ENCODE peak calls at places on chromosome 13, in seven cellular contexts. One of them, this sample, is unnamed. For H3K36me3, the result is how much of the 10 kb centered on the place peaks cover.

GRCh38 chr13:21670006-21670882 is 629 bp upstream of the FGF9 start:
- DNase-seq in fibroblast of lung: peak
- DNase-seq in body of pancreas: peak
- DNase-seq in Peyer's patch: peak
- DNase-seq in ovary: peak
- DNase-seq in CD8-positive, alpha-beta T cell: peak
- DNase-seq in neural progenitor cell: peak
- DNase-seq in this sample: peak

GRCh38 chr13:30240608-30241007 is 66.7 kb downstream of the KATNAL1 start:
- DNase-seq in body of pancreas: no peak
- DNase-seq in neural progenitor cell: no peak
- DNase-seq in fibroblast of lung: no peak
- DNase-seq in ovary: no peak
- DNase-seq in CD8-positive, alpha-beta T cell: no peak
- DNase-seq in Peyer's patch: no peak
- DNase-seq in this sample: no peak

GRCh38 chr13:36143768-36144167 is 12.6 kb upstream of the DCLK1 start:
- DNase-seq in CD8-positive, alpha-beta T cell: no peak
- DNase-seq in Peyer's patch: no peak
- DNase-seq in neural progenitor cell: no peak
- DNase-seq in ovary: no peak
- DNase-seq in body of pancreas: no peak
- DNase-seq in fibroblast of lung: no peak
- DNase-seq in this sample: no peak

GRCh38 chr13:96898212-96898611 is 96.1 kb downstream of the OXGR1 start:
- DNase-seq in body of pancreas: no peak
- DNase-seq in fibroblast of lung: no peak
- DNase-seq in CD8-positive, alpha-beta T cell: no peak
- DNase-seq in neural progenitor cell: no peak
- DNase-seq in ovary: no peak
- DNase-seq in Peyer's patch: no peak
- DNase-seq in this sample: no peak

GRCh38 chr13:57633141-57633949 is 1.8 kb downstream of the PCDH17 start:
- DNase-seq in neural progenitor cell: peak
- DNase-seq in body of pancreas: peak
- DNase-seq in Peyer's patch: peak
- DNase-seq in CD8-positive, alpha-beta T cell: no peak
- DNase-seq in fibroblast of lung: peak
- DNase-seq in ovary: no peak
- DNase-seq in this sample: no peak

GRCh38 chr13:33284916-33285315 is 639 bp downstream of the STARD13 start:
- DNase-seq in body of pancreas: no peak
- DNase-seq in neural progenitor cell: no peak
- DNase-seq in fibroblast of lung: no peak
- DNase-seq in Peyer's patch: no peak
- DNase-seq in CD8-positive, alpha-beta T cell: no peak
- DNase-seq in ovary: no peak
- DNase-seq in this sample: no peak

GRCh38 chr13:71866173-71867091 is 572 bp downstream of the DACH1 start:
- DNase-seq in Peyer's patch: peak
- DNase-seq in CD8-positive, alpha-beta T cell: no peak
- DNase-seq in body of pancreas: peak
- DNase-seq in ovary: no peak
- DNase-seq in neural progenitor cell: peak
- DNase-seq in fibroblast of lung: peak
- DNase-seq in this sample: peak

GRCh38 chr13:104809483-104809882 is 1726.0 kb downstream of the EFNB2 start:
- DNase-seq in CD8-positive, alpha-beta T cell: no peak
- DNase-seq in Peyer's patch: no peak
- DNase-seq in neural progenitor cell: no peak
- DNase-seq in fibroblast of lung: peak
- DNase-seq in body of pancreas: no peak
- DNase-seq in ovary: no peak
- DNase-seq in this sample: no peak

GRCh38 chr13:28574617-28575142 is 79.8 kb upstream of the FLT1 start:
- DNase-seq in CD8-positive, alpha-beta T cell: no peak
- DNase-seq in neural progenitor cell: no peak
- DNase-seq in Peyer's patch: peak
- DNase-seq in body of pancreas: peak
- DNase-seq in ovary: no peak
- DNase-seq in fibroblast of lung: peak
- DNase-seq in this sample: no peak

GRCh38 chr13:43744630-43745029 is 42.1 kb downstream of the ENOX1 start:
- DNase-seq in body of pancreas: no peak
- DNase-seq in Peyer's patch: no peak
- DNase-seq in fibroblast of lung: peak
- DNase-seq in ovary: no peak
- DNase-seq in neural progenitor cell: no peak
- DNase-seq in CD8-positive, alpha-beta T cell: no peak
- DNase-seq in this sample: no peak

GRCh38 chr13:74287672-74288169 is 153.5 kb upstream of the KLF12 start:
- DNase-seq in body of pancreas: peak
- DNase-seq in neural progenitor cell: peak
- DNase-seq in CD8-positive, alpha-beta T cell: peak
- DNase-seq in ovary: peak
- DNase-seq in Peyer's patch: peak
- DNase-seq in fibroblast of lung: peak
- DNase-seq in this sample: no peak

GRCh38 chr13:71522976-71523517 is 344.0 kb downstream of the DACH1 start:
- DNase-seq in body of pancreas: no peak
- DNase-seq in fibroblast of lung: no peak
- DNase-seq in Peyer's patch: no peak
- DNase-seq in ovary: no peak
- DNase-seq in CD8-positive, alpha-beta T cell: no peak
- DNase-seq in neural progenitor cell: no peak
- DNase-seq in this sample: no peak

GRCh38 chr13:114118086-114118762 is 14.2 kb downstream of the RASA3 start:
- DNase-seq in fibroblast of lung: no peak
- DNase-seq in CD8-positive, alpha-beta T cell: no peak
- DNase-seq in ovary: no peak
- DNase-seq in Peyer's patch: no peak
- DNase-seq in neural progenitor cell: no peak
- DNase-seq in body of pancreas: no peak
- DNase-seq in this sample: no peak

GRCh38 chr13:40777166-40777956 is 6.4 kb upstream of the MRPS31 start:
- DNase-seq in CD8-positive, alpha-beta T cell: peak
- DNase-seq in body of pancreas: peak
- DNase-seq in fibroblast of lung: peak
- DNase-seq in ovary: no peak
- DNase-seq in neural progenitor cell: peak
- DNase-seq in Peyer's patch: peak
- DNase-seq in this sample: peak

GRCh38 chr13:97385854-97386253 is 48.1 kb upstream of the RAP2A start:
- DNase-seq in ovary: no peak
- DNase-seq in fibroblast of lung: no peak
- DNase-seq in CD8-positive, alpha-beta T cell: no peak
- DNase-seq in body of pancreas: no peak
- DNase-seq in neural progenitor cell: no peak
- DNase-seq in Peyer's patch: no peak
- DNase-seq in this sample: no peak

GRCh38 chr13:77786888-77787287 is 89.4 kb downstream of the SLAIN1 start:
- DNase-seq in Peyer's patch: no peak
- DNase-seq in CD8-positive, alpha-beta T cell: no peak
- DNase-seq in neural progenitor cell: no peak
- DNase-seq in ovary: no peak
- DNase-seq in fibroblast of lung: peak
- DNase-seq in body of pancreas: no peak
- DNase-seq in this sample: no peak

GRCh38 chr13:53901593-53901992 is 873.0 kb downstream of the OLFM4 start:
- DNase-seq in fibroblast of lung: no peak
- DNase-seq in neural progenitor cell: no peak
- DNase-seq in ovary: no peak
- DNase-seq in body of pancreas: no peak
- DNase-seq in Peyer's patch: no peak
- DNase-seq in CD8-positive, alpha-beta T cell: no peak
- DNase-seq in this sample: no peak

GRCh38 chr13:50358221-50358620 is 343.0 kb downstream of the KCNRG start:
- DNase-seq in ovary: no peak
- DNase-seq in CD8-positive, alpha-beta T cell: no peak
- DNase-seq in Peyer's patch: no peak
- DNase-seq in neural progenitor cell: no peak
- DNase-seq in body of pancreas: peak
- DNase-seq in fibroblast of lung: peak
- DNase-seq in this sample: no peak

GRCh38 chr13:45516757-45517156 is 52.0 kb downstream of the COG3 start:
- DNase-seq in ovary: no peak
- DNase-seq in fibroblast of lung: no peak
- DNase-seq in body of pancreas: no peak
- DNase-seq in neural progenitor cell: no peak
- DNase-seq in CD8-positive, alpha-beta T cell: no peak
- DNase-seq in Peyer's patch: no peak
- DNase-seq in this sample: no peak
- H3K36me3 ChIP-seq in ovary: under half
- H3K36me3 ChIP-seq in fibroblast of lung: under half
- H3K36me3 ChIP-seq in body of pancreas: under half
- H3K36me3 ChIP-seq in neural progenitor cell: under half
- H3K36me3 ChIP-seq in CD8-positive, alpha-beta T cell: half or more
- H3K36me3 ChIP-seq in Peyer's patch: under half
- H3K36me3 ChIP-seq in this sample: half or more

GRCh38 chr13:112876305-112877000 is 92.6 kb upstream of the MCF2L start:
- DNase-seq in body of pancreas: no peak
- DNase-seq in neural progenitor cell: no peak
- DNase-seq in fibroblast of lung: no peak
- DNase-seq in Peyer's patch: peak
- DNase-seq in ovary: no peak
- DNase-seq in CD8-positive, alpha-beta T cell: no peak
- DNase-seq in this sample: no peak

GRCh38 chr13:112875627-112876026 is 93.4 kb upstream of the MCF2L start:
- DNase-seq in fibroblast of lung: no peak
- DNase-seq in ovary: no peak
- DNase-seq in CD8-positive, alpha-beta T cell: no peak
- DNase-seq in body of pancreas: no peak
- DNase-seq in neural progenitor cell: no peak
- DNase-seq in Peyer's patch: peak
- DNase-seq in this sample: peak

GRCh38 chr13:112877066-112877465 is 91.9 kb upstream of the MCF2L start:
- DNase-seq in body of pancreas: no peak
- DNase-seq in CD8-positive, alpha-beta T cell: no peak
- DNase-seq in neural progenitor cell: no peak
- DNase-seq in ovary: no peak
- DNase-seq in fibroblast of lung: no peak
- DNase-seq in Peyer's patch: peak
- DNase-seq in this sample: no peak

GRCh38 chr13:112873851-112874750 is 94.9 kb upstream of the MCF2L start:
- DNase-seq in fibroblast of lung: peak
- DNase-seq in body of pancreas: peak
- DNase-seq in Peyer's patch: peak
- DNase-seq in neural progenitor cell: peak
- DNase-seq in ovary: peak
- DNase-seq in CD8-positive, alpha-beta T cell: peak
- DNase-seq in this sample: peak

DNA sequence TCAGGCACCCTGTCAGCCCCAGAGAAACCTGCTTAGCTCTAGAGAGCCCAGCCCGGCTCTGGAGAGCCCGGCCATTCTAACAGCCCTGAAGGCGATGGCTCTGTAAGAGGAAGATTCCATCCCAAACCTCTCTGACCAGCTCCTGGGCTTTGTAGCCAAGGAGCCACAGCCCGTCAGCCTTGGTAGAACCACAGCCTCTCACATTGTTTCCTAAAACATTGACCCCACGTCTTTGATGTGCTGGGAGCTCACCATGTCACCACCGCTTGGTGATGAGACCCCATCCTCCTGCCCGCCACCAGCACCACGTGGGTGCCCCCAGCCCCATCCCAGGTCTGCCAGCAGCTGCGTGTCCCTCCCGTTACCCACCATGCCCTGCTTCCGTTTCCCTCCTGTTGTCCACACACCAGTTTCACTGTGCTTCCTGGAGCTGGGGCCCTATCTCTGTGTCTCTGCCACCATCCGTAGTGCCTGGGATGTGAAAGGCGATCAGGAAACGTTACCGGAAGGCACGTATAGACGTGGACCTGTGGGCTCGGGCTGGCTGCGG is 94.2 kb upstream of the MCF2L start:
- DNase-seq in neural progenitor cell: no peak
- DNase-seq in CD8-positive, alpha-beta T cell: no peak
- DNase-seq in body of pancreas: no peak
- DNase-seq in Peyer's patch: peak
- DNase-seq in ovary: no peak
- DNase-seq in fibroblast of lung: no peak
- DNase-seq in this sample: peak
- TF ChIP-seq CTCF in neural progenitor cell: no peak
- TF ChIP-seq CTCF in CD8-positive, alpha-beta T cell: no peak
- TF ChIP-seq CTCF in body of pancreas: no peak
- TF ChIP-seq CTCF in Peyer's patch: no peak
- TF ChIP-seq CTCF in ovary: no peak
- TF ChIP-seq CTCF in fibroblast of lung: no peak
- TF ChIP-seq CTCF in this sample: no peak

DNA sequence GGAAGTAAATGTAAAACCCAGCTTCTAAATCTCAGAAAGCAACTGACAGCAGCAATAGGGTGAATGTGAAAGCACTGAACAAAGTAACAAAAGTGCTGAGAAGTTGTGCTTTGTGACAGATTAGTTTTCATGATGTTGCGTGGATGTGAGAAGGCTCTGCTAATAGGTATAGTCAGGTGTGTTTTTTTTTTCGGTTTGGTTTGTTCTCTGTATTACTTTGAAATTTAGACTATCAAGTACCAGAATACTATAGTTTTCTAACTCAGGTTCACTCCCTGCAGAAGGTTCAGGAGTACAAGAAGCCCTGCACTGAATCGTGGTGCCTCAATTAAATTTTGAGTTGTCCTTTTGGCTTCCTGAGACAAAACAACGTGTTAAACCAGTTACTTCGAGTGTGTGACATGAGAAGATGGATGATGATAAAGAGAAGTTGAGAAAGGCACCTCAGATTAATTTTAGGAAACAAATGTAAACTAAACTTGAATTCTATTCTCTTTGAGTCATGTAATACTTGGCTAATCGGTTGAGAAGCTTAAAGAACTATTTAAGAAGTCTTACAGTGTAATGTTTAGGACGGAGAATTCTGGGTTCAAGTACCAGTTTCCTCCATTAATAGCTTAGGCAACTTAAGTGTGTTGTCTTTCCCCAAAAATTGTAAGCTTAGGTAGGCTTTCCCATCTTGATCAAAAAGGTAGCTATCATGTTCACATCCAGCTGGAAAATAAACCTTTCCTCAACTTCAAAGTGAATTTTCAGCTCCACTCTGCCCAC is 10.3 kb downstream of the MIR17HG start:
- DNase-seq in Peyer's patch: no peak
- DNase-seq in body of pancreas: no peak
- DNase-seq in CD8-positive, alpha-beta T cell: no peak
- DNase-seq in neural progenitor cell: no peak
- DNase-seq in ovary: no peak
- DNase-seq in fibroblast of lung: no peak
- DNase-seq in this sample: no peak
- H3K36me3 ChIP-seq in Peyer's patch: under half
- H3K36me3 ChIP-seq in body of pancreas: under half
- H3K36me3 ChIP-seq in CD8-positive, alpha-beta T cell: under half
- H3K36me3 ChIP-seq in neural progenitor cell: under half
- H3K36me3 ChIP-seq in ovary: under half
- H3K36me3 ChIP-seq in fibroblast of lung: under half
- H3K36me3 ChIP-seq in this sample: half or more

GRCh38 chr13:108115739-108116138 is 99.6 kb downstream of the LIG4 start:
- DNase-seq in neural progenitor cell: no peak
- DNase-seq in CD8-positive, alpha-beta T cell: no peak
- DNase-seq in body of pancreas: no peak
- DNase-seq in ovary: no peak
- DNase-seq in fibroblast of lung: no peak
- DNase-seq in Peyer's patch: no peak
- DNase-seq in this sample: no peak

GRCh38 chr13:108120332-108120731 is 95.0 kb downstream of the LIG4 start:
- DNase-seq in CD8-positive, alpha-beta T cell: no peak
- DNase-seq in body of pancreas: no peak
- DNase-seq in Peyer's patch: no peak
- DNase-seq in fibroblast of lung: no peak
- DNase-seq in ovary: no peak
- DNase-seq in neural progenitor cell: no peak
- DNase-seq in this sample: no peak

GRCh38 chr13:108121406-108121805 is 93.9 kb downstream of the LIG4 start:
- DNase-seq in CD8-positive, alpha-beta T cell: no peak
- DNase-seq in ovary: no peak
- DNase-seq in neural progenitor cell: no peak
- DNase-seq in Peyer's patch: no peak
- DNase-seq in fibroblast of lung: no peak
- DNase-seq in body of pancreas: no peak
- DNase-seq in this sample: no peak
- TF ChIP-seq CTCF in CD8-positive, alpha-beta T cell: no peak
- TF ChIP-seq CTCF in ovary: no peak
- TF ChIP-seq CTCF in neural progenitor cell: no peak
- TF ChIP-seq CTCF in Peyer's patch: no peak
- TF ChIP-seq CTCF in fibroblast of lung: no peak
- TF ChIP-seq CTCF in body of pancreas: no peak
- TF ChIP-seq CTCF in this sample: no peak